ENCODE peak calls at places on chromosomes 5 and 9, in five cellular contexts. G is IMR-90, R is H9, B is H1, U is mesenchymal stem cell. P is an unnamed sample.

GRCh38 chr9:127177221-127177620 is 54.8 kb upstream of the ANGPTL2 start:
- DNase-seq in G (no peak), R (peak), B (no peak), U (no peak), P (no peak)

GRCh38 chr5:109191153-109191558 is 218.6 kb downstream of the PJA2 start:
- DNase-seq in G (peak), R (no peak), B (no peak), U (peak), P (no peak)

GRCh38 chr5:50667079-50667652 is 729 bp downstream of the PARP8 start:
- DNase-seq in G (peak), R (peak), B (no peak), U (peak), P (peak)

GRCh38 chr5:27234916-27235315 is 196.5 kb upstream of the CDH9 start:
- DNase-seq in G (no peak), R (no peak), B (no peak), U (no peak), P (no peak)

GRCh38 chr5:137254695-137255094 is 244.4 kb downstream of the SPOCK1 start:
- DNase-seq in G (no peak), R (no peak), B (no peak), U (no peak), P (no peak)

GRCh38 chr5:151183451-151184245 is 26.1 kb upstream of the ANXA6 start:
- DNase-seq in G (peak), R (no peak), B (no peak), U (peak), P (no peak)

GRCh38 chr5:114438471-114438870 is 76.6 kb downstream of the KCNN2 start:
- DNase-seq in G (no peak), R (no peak), B (no peak), U (no peak), P (no peak)

GRCh38 chr9:34463098-34463900 is 4.7 kb downstream of the DNAI1 start:
- DNase-seq in G (peak), R (no peak), B (no peak), U (peak), P (no peak)

GRCh38 chr5:83219495-83219894 is 142.1 kb downstream of the XRCC4 start:
- DNase-seq in G (peak), R (no peak), B (no peak), U (no peak), P (no peak)

GRCh38 chr9:34069831-34070230 is 21.1 kb upstream of the UBAP2 start:
- DNase-seq in G (no peak), R (no peak), B (no peak), U (no peak), P (no peak)

GRCh38 chr5:146185161-146185560 is 2.7 kb upstream of the LARS1 start:
- DNase-seq in G (peak), R (no peak), B (no peak), U (no peak), P (no peak)

GRCh38 chr9:23492126-23493002 is 333.7 kb downstream of the ELAVL2 start:
- DNase-seq in G (peak), R (peak), B (peak), U (peak), P (peak)

GRCh38 chr5:174454464-174454863 is 269.9 kb upstream of the MSX2 start:
- DNase-seq in G (no peak), R (no peak), B (no peak), U (no peak), P (no peak)

GRCh38 chr5:178504340-178504960 is 85.7 kb downstream of the COL23A1 start:
- DNase-seq in G (no peak), R (no peak), B (no peak), U (no peak), P (no peak)
- H3K23ac ChIP-seq in G (no peak), R (no peak), B (no peak), U (no peak), P (peak)

GRCh38 chr5:80884851-80885697 is 75.1 kb upstream of the RASGRF2 start:
- DNase-seq in G (peak), R (no peak), B (no peak), U (peak), P (no peak)
- H3K14ac ChIP-seq in G (peak), R (no peak), B (no peak), U (no peak), P (no peak)

DNA sequence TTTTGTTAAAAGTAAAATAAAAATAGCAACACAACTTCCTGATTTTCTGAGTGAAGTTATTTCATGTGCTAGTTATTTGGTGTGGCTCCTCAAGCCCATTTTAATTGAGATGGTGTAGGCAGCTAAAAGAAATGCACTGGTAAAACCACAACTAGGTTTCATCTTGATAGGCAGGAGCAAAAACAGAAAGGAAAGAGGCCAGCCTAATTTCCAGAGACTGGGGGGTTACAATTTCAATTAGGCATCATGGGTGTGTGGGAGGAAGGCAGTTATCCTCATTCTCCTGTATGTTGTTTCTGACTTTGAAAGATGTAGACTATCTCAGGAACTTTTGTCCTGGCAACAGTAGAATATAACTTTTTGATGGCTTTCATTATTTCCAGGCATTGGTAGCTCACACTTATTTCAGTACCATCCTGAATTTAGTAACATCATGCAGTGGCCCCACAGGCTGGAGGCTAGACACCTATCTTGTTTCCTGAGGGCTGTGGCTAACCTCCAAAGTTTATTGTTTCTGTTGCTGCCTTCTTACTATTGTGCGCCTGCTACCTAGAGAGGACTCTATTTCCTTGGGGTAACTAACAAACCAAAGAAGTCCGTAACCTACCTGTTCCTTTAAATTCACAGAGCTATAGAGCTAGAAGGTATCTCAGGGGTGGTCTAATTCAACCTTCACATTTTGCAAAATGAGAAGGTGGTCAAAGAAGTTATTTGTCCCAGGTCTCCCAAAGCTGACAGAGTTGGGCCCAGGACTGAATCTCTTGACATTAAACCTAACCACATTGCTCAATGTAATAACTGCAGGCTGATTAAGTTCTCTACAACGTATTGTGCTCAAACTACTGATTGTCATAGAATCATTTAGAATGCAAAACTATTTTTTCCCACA is 42.4 kb downstream of the FYB1 start:
- DNase-seq in G (no peak), R (no peak), B (no peak), U (no peak), P (no peak)
- H3K9ac ChIP-seq in G (no peak), R (no peak), B (no peak), U (no peak), P (no peak)

GRCh38 chr9:86281577-86282076 is 711 bp downstream of the ISCA1 start:
- DNase-seq in G (no peak), R (peak), B (no peak), U (no peak), P (peak)
- H3K23ac ChIP-seq in G (peak), R (no peak), B (no peak), U (no peak), P (peak)

GRCh38 chr5:163766936-163767670 is 261.7 kb downstream of the MAT2B start:
- DNase-seq in G (no peak), R (no peak), B (no peak), U (no peak), P (no peak)

GRCh38 chr5:163773181-163773580 is 267.8 kb downstream of the MAT2B start:
- DNase-seq in G (no peak), R (no peak), B (no peak), U (no peak), P (no peak)

DNA sequence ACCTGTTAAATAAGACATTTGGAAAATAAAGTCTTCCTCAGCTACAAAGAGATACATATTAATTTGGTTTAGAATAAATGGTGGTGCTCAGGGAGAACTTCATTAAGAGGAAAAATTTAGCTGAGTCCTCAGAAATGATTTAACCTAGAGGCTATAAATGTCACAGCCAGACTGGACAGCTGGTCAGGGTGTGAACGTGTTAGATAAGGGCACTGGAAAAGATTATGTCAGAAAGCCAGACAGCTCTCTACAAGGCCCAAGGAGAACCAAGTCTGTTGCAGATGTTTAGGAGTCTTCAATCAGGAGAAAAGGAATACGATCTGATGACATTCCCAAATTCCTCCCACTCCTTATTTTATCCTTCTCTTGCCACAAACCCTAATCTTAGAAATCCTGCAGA is 265.2 kb downstream of the MAT2B start:
- DNase-seq in G (no peak), R (no peak), B (no peak), U (no peak), P (no peak)
- H3K14ac ChIP-seq in G (no peak), R (no peak), B (no peak), U (no peak), P (no peak)

DNA sequence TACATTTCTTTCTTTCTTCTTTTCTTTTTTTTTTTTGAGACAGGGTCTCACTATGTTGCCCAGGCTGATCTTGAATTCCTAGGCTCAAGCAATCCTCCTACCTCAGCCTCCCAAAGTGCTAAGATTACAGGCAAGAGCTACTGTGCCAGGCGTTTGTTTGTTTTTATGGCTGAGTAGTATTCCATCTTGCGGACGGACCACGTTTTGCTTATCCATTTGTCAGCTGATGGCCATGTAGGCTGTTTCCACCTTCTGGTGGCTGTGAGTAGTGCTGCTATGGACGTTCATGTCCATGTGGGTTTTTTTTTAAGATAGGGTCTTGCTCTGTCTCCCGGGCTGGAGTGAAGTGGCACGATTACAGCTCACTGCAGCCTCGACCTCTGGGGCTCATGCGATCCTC is 2.5 kb downstream of the DOK3 start:
- DNase-seq in G (no peak), R (no peak), B (no peak), U (peak), P (no peak)
- H3K9ac ChIP-seq in G (no peak), R (no peak), B (no peak), U (no peak), P (no peak)

GRCh38 chr9:105694320-105694847 is at the start of gene TMEM38B:
- DNase-seq in G (peak), R (peak), B (peak), U (peak), P (peak)
- H3K23ac ChIP-seq in G (peak), R (no peak), B (no peak), U (no peak), P (peak)

P was measured in neuronal stem cell.